ENCODE peak calls at places on chromosomes 12 and 14, in four cellular contexts. One of them, this sample, is unnamed.

GRCh38 chr14:31992051-31992450 is 85.1 kb upstream of the ARHGAP5 start:
- DNase-seq in NCI-H1930: no peak
- DNase-seq in T47D: no peak
- DNase-seq in Calu3: no peak
- DNase-seq in this sample: no peak

GRCh38 chr14:67665886-67666285 is 8.5 kb downstream of the VTI1B start:
- DNase-seq in T47D: no peak
- DNase-seq in Calu3: no peak
- DNase-seq in NCI-H1930: no peak
- DNase-seq in this sample: no peak

GRCh38 chr14:61472025-61472672 is 150.8 kb downstream of the PRKCH start:
- DNase-seq in Calu3: peak
- DNase-seq in T47D: peak
- DNase-seq in NCI-H1930: no peak
- DNase-seq in this sample: no peak

GRCh38 chr14:50359631-50360030 is 37.0 kb downstream of the CDKL1 start:
- DNase-seq in Calu3: no peak
- DNase-seq in T47D: no peak
- DNase-seq in NCI-H1930: no peak
- DNase-seq in this sample: no peak

GRCh38 chr14:83379371-83379770 is 1845.7 kb upstream of the SEL1L start:
- DNase-seq in T47D: no peak
- DNase-seq in Calu3: no peak
- DNase-seq in NCI-H1930: no peak
- DNase-seq in this sample: no peak

GRCh38 chr12:34393086-34393820 is 371.0 kb downstream of the ALG10 start:
- DNase-seq in NCI-H1930: no peak
- DNase-seq in Calu3: no peak
- DNase-seq in T47D: no peak
- DNase-seq in this sample: no peak

GRCh38 chr12:116201908-116202307 is 75.6 kb downstream of the MED13L start:
- DNase-seq in NCI-H1930: no peak
- DNase-seq in Calu3: no peak
- DNase-seq in T47D: no peak
- DNase-seq in this sample: no peak

GRCh38 chr12:124307556-124307825 is 12.6 kb downstream of the RFLNA start:
- DNase-seq in NCI-H1930: no peak
- DNase-seq in Calu3: no peak
- DNase-seq in T47D: no peak
- DNase-seq in this sample: no peak

GRCh38 chr12:19120795-19121194 is 8.7 kb upstream of the PLEKHA5 start:
- DNase-seq in T47D: no peak
- DNase-seq in NCI-H1930: no peak
- DNase-seq in Calu3: no peak
- DNase-seq in this sample: no peak

GRCh38 chr12:15278816-15279658 is 43.3 kb upstream of the PTPRO start:
- DNase-seq in Calu3: peak
- DNase-seq in NCI-H1930: no peak
- DNase-seq in T47D: peak
- DNase-seq in this sample: no peak

GRCh38 chr14:103084021-103084919 is at the start of gene LBHD2:
- DNase-seq in Calu3: no peak
- DNase-seq in T47D: no peak
- DNase-seq in NCI-H1930: no peak
- DNase-seq in this sample: peak

GRCh38 chr12:120783197-120783596 is 57.6 kb downstream of the ACADS start:
- DNase-seq in Calu3: no peak
- DNase-seq in NCI-H1930: no peak
- DNase-seq in T47D: no peak
- DNase-seq in this sample: no peak

GRCh38 chr12:48000878-48001321 is 3.4 kb downstream of the COL2A1 start:
- DNase-seq in NCI-H1930: no peak
- DNase-seq in T47D: peak
- DNase-seq in Calu3: peak
- DNase-seq in this sample: peak